ENCODE peak calls at places on chromosomes 2 and 18, in four cellular contexts. U, T, P and A are unnamed samples.

GRCh38 chr2:37934591-37935513 is 9.8 kb downstream of the RMDN2 start:
- DNase-seq in U (no peak), T (no peak), P (no peak), A (no peak)

GRCh38 chr2:54535599-54536195 is 79.6 kb downstream of the SPTBN1 start:
- DNase-seq in U (no peak), P (no peak), T (no peak), A (no peak)

GRCh38 chr2:62931536-62931935 is 119.1 kb upstream of the OTX1 start:
- DNase-seq in U (no peak), T (no peak), P (no peak), A (no peak)

GRCh38 chr18:21363411-21363810 is 121.4 kb downstream of the GREB1L start:
- DNase-seq in P (no peak), T (no peak), U (no peak), A (no peak)

GRCh38 chr18:70368903-70369302 is 80.1 kb downstream of the SOCS6 start:
- DNase-seq in U (no peak), T (no peak), P (no peak), A (no peak)

GRCh38 chr18:44682871-44683221 is 2.2 kb downstream of the SETBP1 start:
- DNase-seq in T (no peak), P (no peak), U (no peak), A (no peak)

GRCh38 chr2:15385184-15385583 is 175.9 kb downstream of the NBAS start:
- DNase-seq in U (no peak), T (no peak), P (no peak), A (no peak)

GRCh38 chr2:111042261-111042660 is 78.5 kb upstream of the BCL2L11 start:
- DNase-seq in U (no peak), P (no peak), T (no peak), A (no peak)

GRCh38 chr2:120301289-120301688 is 44.6 kb upstream of the INHBB start:
- DNase-seq in U (no peak), T (no peak), P (no peak), A (no peak)

GRCh38 chr2:106575955-106576354 is 88.8 kb downstream of the CD8B2 start:
- DNase-seq in U (peak; percentile 68), T (peak; percentile 4), P (no peak), A (peak; percentile 49)

GRCh38 chr2:62208082-62208757 is 12.3 kb downstream of the B3GNT2 start:
- DNase-seq in U (no peak), P (no peak), T (no peak), A (no peak)

GRCh38 chr2:142165790-142166189 is 35.0 kb upstream of the LRP1B start:
- DNase-seq in P (no peak), U (no peak), T (peak; percentile 6), A (no peak)

GRCh38 chr2:29802976-29803375 is 118.4 kb downstream of the ALK start:
- DNase-seq in T (no peak), P (no peak), U (no peak), A (no peak)

GRCh38 chr2:158797963-158798700 is 3.0 kb downstream of the DAPL1 start:
- DNase-seq in U (peak; percentile 27), T (no peak), P (no peak), A (no peak)

GRCh38 chr2:31397099-31397498 is 17.4 kb downstream of the XDH start:
- DNase-seq in U (no peak), T (no peak), P (no peak), A (no peak)

GRCh38 chr2:219401621-219402020 is 13.9 kb upstream of the DNPEP start:
- DNase-seq in U (no peak), T (no peak), P (no peak), A (no peak)

GRCh38 chr2:219404954-219405353 is 13.2 kb upstream of the DES start:
- DNase-seq in P (no peak), U (no peak), T (no peak), A (no peak)

GRCh38 chr2:219403861-219404260 is 14.3 kb upstream of the DES start:
- DNase-seq in U (no peak), P (no peak), T (no peak), A (no peak)

GRCh38 chr2:219404291-219404910 is 13.8 kb upstream of the DES start:
- DNase-seq in T (no peak), U (no peak), P (no peak), A (no peak)

DNA sequence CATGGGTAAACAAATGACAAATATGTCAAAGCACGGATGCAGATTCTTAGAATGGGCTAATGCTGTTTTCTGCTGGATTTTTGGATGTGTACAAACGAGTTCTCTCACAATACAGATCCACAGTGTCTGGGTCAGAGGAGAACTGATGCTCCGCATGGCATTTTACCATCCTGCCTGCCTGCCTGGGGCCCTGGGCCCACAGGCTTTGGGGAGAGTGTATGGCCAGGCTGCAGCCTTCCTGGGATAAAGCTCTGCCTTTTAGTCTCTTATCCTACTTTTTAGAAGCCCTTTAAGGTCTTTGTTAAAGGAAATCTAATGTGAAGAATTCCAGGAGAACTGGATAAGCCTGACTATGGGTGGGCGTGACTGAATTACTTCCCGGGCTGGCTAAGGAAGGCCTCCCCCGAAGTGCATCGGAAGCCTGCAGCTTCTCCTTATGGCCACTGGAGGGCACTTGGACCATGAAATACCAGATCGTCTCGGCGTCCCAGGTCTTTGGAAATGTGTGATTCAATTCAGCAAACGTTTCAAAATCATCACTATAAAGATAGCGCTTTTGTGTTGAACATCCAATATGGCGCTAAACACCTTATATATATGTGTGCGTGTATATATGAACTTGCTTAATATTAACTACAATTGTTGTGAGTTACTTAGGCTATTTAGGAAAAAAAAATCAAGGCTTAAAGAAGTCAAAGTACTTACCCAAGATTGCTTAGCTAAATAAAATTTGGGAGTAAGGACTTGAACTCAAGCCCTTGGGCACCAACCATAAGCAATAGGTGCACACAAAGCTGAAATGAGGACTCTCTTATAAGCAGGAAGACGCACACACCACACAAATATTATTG is 15.2 kb upstream of the DNPEP start:
- DNase-seq in P (peak; percentile 78), U (peak; percentile 70), T (peak; percentile 78), A (peak; percentile 42)
- TF ChIP-seq CTCF in P (peak; percentile 92), U (peak; percentile 82), T (peak; percentile 94), A (peak; percentile 85)

GRCh38 chr2:101401906-101402305 is 14.6 kb upstream of the CREG2 start:
- DNase-seq in U (no peak), T (no peak), P (no peak), A (no peak)
- TF ChIP-seq CTCF in U (peak; percentile 50), T (peak; percentile 51), P (peak; percentile 20), A (no peak)

GRCh38 chr2:25309402-25309801 is 32.3 kb downstream of the DNMT3A start:
- DNase-seq in P (no peak), T (peak; percentile 9), U (peak; percentile 87), A (no peak)
- TF ChIP-seq CTCF in P (peak; percentile 45), T (peak; percentile 75), U (peak; percentile 75), A (peak; percentile 47)

DNA sequence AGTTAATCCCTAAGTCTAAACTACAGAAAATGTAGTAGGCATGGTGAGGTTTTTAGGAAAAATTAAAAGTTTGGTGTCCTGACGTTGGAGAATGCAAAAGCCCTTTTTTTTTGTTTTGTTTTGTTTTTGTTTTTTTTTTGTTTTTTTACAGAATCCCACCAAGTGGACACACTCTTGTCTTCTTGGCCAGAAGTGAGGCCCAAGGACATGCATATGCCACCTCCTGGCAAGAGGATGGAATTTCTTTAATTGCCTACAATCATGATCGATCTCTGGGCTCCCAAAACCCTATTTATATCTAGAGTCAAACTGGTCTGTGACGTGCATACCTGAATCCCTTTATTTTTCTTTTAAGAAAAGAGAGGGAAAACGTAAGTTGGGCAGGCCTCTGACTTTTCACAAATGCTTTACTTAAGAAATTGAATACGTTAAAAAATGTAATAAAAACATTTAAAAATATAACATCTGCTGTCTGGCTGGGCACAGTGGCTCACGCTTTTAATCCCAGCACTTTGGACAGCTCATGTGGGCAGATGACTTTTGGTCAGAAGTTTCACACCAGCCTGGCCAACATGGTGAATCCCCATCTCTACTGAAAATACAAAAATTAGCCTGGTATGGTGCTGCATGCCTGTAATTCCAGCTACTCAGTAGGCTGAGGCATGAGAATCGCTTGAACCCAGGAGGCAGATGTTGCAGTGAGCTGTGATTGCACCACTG is 502.7 kb downstream of the CBLN2 start:
- DNase-seq in T (no peak), U (no peak), P (no peak), A (no peak)
- TF ChIP-seq CTCF in T (no peak), U (no peak), P (peak; percentile 23), A (no peak)

GRCh38 chr2:173354601-173355131 is at the start of gene CDCA7:
- DNase-seq in T (peak; percentile 10), U (peak; percentile 84), P (peak; percentile 68), A (no peak)
- TF ChIP-seq CTCF in T (no peak), U (no peak), P (no peak), A (no peak)

DNA sequence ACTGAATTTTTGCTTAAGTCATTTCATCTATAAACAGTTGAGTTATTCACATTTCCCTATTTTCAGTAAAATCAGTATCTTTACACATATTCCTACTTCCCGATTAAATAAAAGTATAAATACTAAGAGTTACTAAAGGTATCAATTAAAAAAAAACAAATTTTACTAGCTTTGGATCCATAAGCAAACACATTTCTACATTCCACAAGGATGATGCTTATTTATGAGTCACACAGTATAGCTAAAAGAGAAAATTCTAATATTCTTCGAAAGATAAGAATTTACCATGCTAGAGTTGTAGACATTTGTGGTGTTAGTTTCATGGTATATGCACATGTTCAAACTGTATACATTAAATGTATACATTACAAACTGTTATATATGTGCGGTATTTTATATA is 23.7 kb downstream of the PGAP1 start:
- DNase-seq in U (no peak), T (peak; percentile 4), P (peak; percentile 56), A (no peak)
- TF ChIP-seq CTCF in U (no peak), T (no peak), P (no peak), A (no peak)

GRCh38 chr18:32111706-32112105 is 20.0 kb downstream of the RNF138 start:
- DNase-seq in P (no peak), T (no peak), U (no peak), A (no peak)

GRCh38 chr18:32110005-32110404 is 18.3 kb downstream of the RNF138 start:
- DNase-seq in U (no peak), P (no peak), T (no peak), A (no peak)

GRCh38 chr18:32114293-32114692 is 22.6 kb downstream of the RNF138 start:
- DNase-seq in P (no peak), T (no peak), U (no peak), A (no peak)
- TF ChIP-seq CTCF in P (no peak), T (no peak), U (no peak), A (no peak)